ENCODE peak calls at places on chromosomes 13 and 19, in eight cellular contexts. O is mesenchymal stem cell, I is OCI-LY7, M is SK-N-SH, A is A549, X is neural progenitor cell, Y is PC-3, U is GM23248. G is an unnamed sample. For H3K4me1, the result is how much of the 10 kb centered on the place peaks cover.

GRCh38 chr13:52949044-52949443 is 79.6 kb upstream of the OLFM4 start:
- DNase-seq in O (no peak), I (no peak), M (no peak), A (no peak), X (no peak), Y (no peak), U (no peak), G (no peak)

GRCh38 chr13:79096099-79096498 is 310.0 kb downstream of the RBM26 start:
- DNase-seq in O (no peak), I (no peak), M (no peak), A (no peak), X (no peak), Y (no peak), U (no peak), G (no peak)

GRCh38 chr13:43307921-43308433 is 284.6 kb downstream of the DNAJC15 start:
- DNase-seq in O (peak), I (peak), M (peak), A (peak), X (no peak), Y (peak), U (peak), G (peak)

GRCh38 chr13:100392709-100393630 is 195.6 kb downstream of the GGACT start:
- DNase-seq in O (peak), I (no peak), M (no peak), A (peak), X (no peak), Y (peak), U (peak), G (peak)

GRCh38 chr19:23758187-23759074 is at the start of gene ZNF681:
- DNase-seq in O (peak), I (peak), M (peak), A (peak), X (peak), Y (peak), U (peak), G (peak)

GRCh38 chr13:29383476-29383875 is 212.0 kb downstream of the SLC7A1 start:
- DNase-seq in O (no peak), I (no peak), M (no peak), A (no peak), X (no peak), Y (no peak), U (no peak), G (no peak)

GRCh38 chr19:28235606-28236125 is 977.3 kb downstream of the UQCRFS1 start:
- DNase-seq in O (no peak), I (no peak), M (no peak), A (no peak), X (no peak), Y (no peak), U (no peak), G (peak)

GRCh38 chr13:109610517-109610916 is 175.9 kb downstream of the IRS2 start:
- DNase-seq in O (no peak), I (peak), M (peak), A (peak), X (peak), Y (peak), U (peak), G (peak)

GRCh38 chr13:99315186-99315585 is 8.0 kb upstream of the GPR183 start:
- DNase-seq in O (no peak), I (no peak), M (no peak), A (no peak), X (no peak), Y (no peak), U (peak), G (no peak)

GRCh38 chr13:105465251-105465650 is 1070.2 kb downstream of the EFNB2 start:
- DNase-seq in O (no peak), I (no peak), M (no peak), A (no peak), X (no peak), Y (no peak), U (no peak), G (no peak)

GRCh38 chr13:45879666-45880065 is 28.1 kb upstream of the SIAH3 start:
- DNase-seq in O (peak), I (peak), M (no peak), A (peak), X (peak), Y (peak), U (no peak), G (peak)

GRCh38 chr13:47298506-47298905 is 401.7 kb upstream of the HTR2A start:
- DNase-seq in O (peak), I (no peak), M (no peak), A (no peak), X (no peak), Y (peak), U (no peak), G (peak)

GRCh38 chr13:110490009-110490770 is 71.3 kb downstream of the RAB20 start:
- DNase-seq in O (no peak), I (no peak), M (no peak), A (no peak), X (no peak), Y (no peak), U (no peak), G (no peak)

GRCh38 chr13:77563110-77563509 is 27.6 kb downstream of the SCEL start:
- DNase-seq in O (peak), I (no peak), M (no peak), A (no peak), X (no peak), Y (peak), U (peak), G (peak)

GRCh38 chr19:35045667-35046300 is 4.3 kb downstream of the HPN start:
- DNase-seq in O (peak), I (peak), M (peak), A (peak), X (peak), Y (peak), U (peak), G (no peak)

GRCh38 chr13:103510007-103510406 is 443.8 kb upstream of the SLC10A2 start:
- DNase-seq in O (no peak), I (no peak), M (no peak), A (no peak), X (peak), Y (no peak), U (no peak), G (no peak)

GRCh38 chr19:29858000-29858596 is 46.3 kb downstream of the CCNE1 start:
- DNase-seq in O (no peak), I (peak), M (peak), A (peak), X (peak), Y (peak), U (peak), G (no peak)

GRCh38 chr19:48102870-48103751 is 7.5 kb downstream of the PLA2G4C start:
- DNase-seq in O (no peak), I (peak), M (peak), A (peak), X (peak), Y (peak), U (peak), G (peak)

GRCh38 chr13:110197041-110197440 is 109.9 kb downstream of the COL4A1 start:
- DNase-seq in O (peak), I (no peak), M (no peak), A (no peak), X (no peak), Y (no peak), U (no peak), G (peak)

GRCh38 chr19:47613165-47614146 is 4.5 kb downstream of the BICRA start:
- DNase-seq in O (peak), I (no peak), M (peak), A (no peak), X (peak), Y (no peak), U (peak), G (peak)

GRCh38 chr13:85896516-85897450 is 97.6 kb upstream of the SLITRK6 start:
- DNase-seq in O (peak), I (peak), M (peak), A (peak), X (peak), Y (peak), U (peak), G (no peak)

GRCh38 chr19:16338470-16339360 is 14.1 kb downstream of the KLF2 start:
- DNase-seq in O (peak), I (peak), M (no peak), A (peak), X (no peak), Y (peak), U (peak), G (peak)

GRCh38 chr13:67258482-67258881 is 28.3 kb upstream of the PCDH9 start:
- DNase-seq in O (peak), I (no peak), M (no peak), A (no peak), X (peak), Y (no peak), U (no peak), G (no peak)

GRCh38 chr19:19602136-19602712 is 16.3 kb downstream of the PBX4 start:
- DNase-seq in O (no peak), I (no peak), M (no peak), A (no peak), X (no peak), Y (no peak), U (no peak), G (no peak)

GRCh38 chr19:13155472-13156284 is 5.5 kb downstream of the IER2 start:
- DNase-seq in O (peak), I (peak), M (peak), A (peak), X (peak), Y (peak), U (peak), G (peak)

GRCh38 chr13:40624338-40624737 is 42.1 kb downstream of the FOXO1 start:
- DNase-seq in O (no peak), I (no peak), M (peak), A (no peak), X (no peak), Y (no peak), U (peak), G (peak)

GRCh38 chr13:23681253-23681652 is 111.0 kb downstream of the TNFRSF19 start:
- DNase-seq in O (peak), I (no peak), M (no peak), A (no peak), X (no peak), Y (no peak), U (peak), G (peak)

GRCh38 chr19:47797996-47798903 is 6.1 kb downstream of the TPRX1 start:
- DNase-seq in O (no peak), I (no peak), M (no peak), A (no peak), X (no peak), Y (no peak), U (no peak), G (no peak)

GRCh38 chr13:88176231-88176630 is 505.1 kb downstream of the SLITRK5 start:
- DNase-seq in O (no peak), I (no peak), M (no peak), A (no peak), X (no peak), Y (no peak), U (no peak), G (no peak)

GRCh38 chr19:48997972-48998371 is 4.3 kb downstream of the RUVBL2 start:
- DNase-seq in O (peak), I (peak), M (peak), A (peak), X (peak), Y (peak), U (peak), G (peak)

GRCh38 chr19:29748996-29749395 is 33.9 kb upstream of the C19orf12 start:
- DNase-seq in O (no peak), I (no peak), M (no peak), A (no peak), X (no peak), Y (no peak), U (no peak), G (no peak)

GRCh38 chr13:34719060-34719875 is 222.8 kb upstream of the NBEA start:
- DNase-seq in O (no peak), I (no peak), M (no peak), A (no peak), X (peak), Y (no peak), U (no peak), G (peak)

GRCh38 chr13:108326318-108326717 is 56.8 kb downstream of the TNFSF13B start:
- DNase-seq in O (no peak), I (peak), M (no peak), A (no peak), X (no peak), Y (no peak), U (no peak), G (no peak)

GRCh38 chr13:99029576-99029975 is 51.7 kb upstream of the DOCK9 start:
- DNase-seq in O (no peak), I (no peak), M (no peak), A (no peak), X (no peak), Y (no peak), U (no peak), G (no peak)

GRCh38 chr19:28103916-28104315 is 1109.0 kb downstream of the UQCRFS1 start:
- DNase-seq in O (no peak), I (no peak), M (no peak), A (no peak), X (peak), Y (no peak), U (no peak), G (no peak)

GRCh38 chr13:88958821-88959220 is 1287.7 kb downstream of the SLITRK5 start:
- DNase-seq in O (no peak), I (no peak), M (no peak), A (no peak), X (no peak), Y (no peak), U (no peak), G (peak)

GRCh38 chr13:72437458-72437857 is 290.0 kb downstream of the MZT1 start:
- DNase-seq in O (peak), I (no peak), M (no peak), A (no peak), X (no peak), Y (peak), U (no peak), G (peak)

GRCh38 chr19:32642771-32643170 is 32.2 kb downstream of the ANKRD27 start:
- DNase-seq in O (no peak), I (no peak), M (no peak), A (no peak), X (no peak), Y (no peak), U (no peak), G (no peak)

GRCh38 chr19:7528192-7528519 is 5.7 kb downstream of the MCOLN1 start:
- DNase-seq in O (no peak), I (no peak), M (no peak), A (no peak), X (no peak), Y (no peak), U (no peak), G (no peak)

GRCh38 chr13:75787249-75787940 is 151.3 kb downstream of the LMO7 start:
- DNase-seq in O (peak), I (no peak), M (no peak), A (peak), X (no peak), Y (no peak), U (peak), G (peak)
- H3K4me2 ChIP-seq in O (no peak), I (no peak), M (peak), A (peak), X (no peak), Y (no peak), U (peak), G (peak)

GRCh38 chr19:46520616-46521015 is 24.9 kb upstream of the PNMA8B start:
- DNase-seq in O (no peak), I (no peak), M (no peak), A (no peak), X (peak), Y (no peak), U (no peak), G (no peak)
- H3K4me1 ChIP-seq in O (under half), I (under half), M (under half), A (under half), X (under half), Y (under half), U (under half), G (under half)

DNA sequence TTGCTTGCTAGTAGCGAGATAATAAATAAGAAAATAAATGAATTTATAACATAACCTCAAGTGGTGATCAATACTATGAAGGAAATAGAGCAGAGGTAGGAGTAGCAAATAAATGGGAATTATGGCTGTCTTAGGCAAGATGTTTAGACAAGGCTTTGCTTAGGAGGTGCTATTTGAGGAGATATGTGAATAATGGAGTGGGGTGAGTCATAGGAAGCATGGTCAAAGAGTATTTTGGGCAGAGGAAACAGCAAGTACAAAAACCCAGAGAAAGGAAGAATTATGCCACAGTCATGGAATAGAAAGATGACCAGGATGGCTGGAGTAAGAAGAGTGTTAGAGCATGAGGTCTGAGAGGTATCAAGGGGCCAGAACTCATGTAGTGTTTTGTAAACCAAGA is 33.5 kb upstream of the LPAR6 start:
- DNase-seq in O (peak), I (no peak), M (no peak), A (no peak), X (no peak), Y (peak), U (peak), G (peak)
- H3K27ac ChIP-seq in O (no peak), I (no peak), M (no peak), A (no peak), X (no peak), Y (peak), U (peak), G (no peak)

DNA sequence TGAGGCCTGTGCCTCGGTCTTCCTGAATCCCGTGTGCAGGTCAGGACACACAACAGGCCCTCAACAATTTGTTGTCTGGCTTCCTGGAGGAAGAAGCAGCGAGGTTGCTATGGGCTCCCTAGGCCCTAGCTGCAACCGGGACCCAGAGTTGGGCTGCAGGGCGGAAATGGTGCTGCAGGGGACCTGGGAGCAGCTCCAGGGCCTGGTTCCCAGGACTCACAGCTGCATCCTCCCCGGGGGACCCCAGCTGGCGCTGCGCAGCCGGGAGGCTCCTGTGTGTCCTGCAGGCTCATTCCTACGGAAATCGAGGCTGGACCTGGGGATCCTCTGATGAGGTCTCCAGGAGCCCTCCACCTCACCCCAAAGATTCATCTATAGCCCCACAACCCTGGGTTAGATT is 986 bp upstream of the TNFAIP8L1 start:
- DNase-seq in O (no peak), I (no peak), M (no peak), A (no peak), X (no peak), Y (no peak), U (no peak), G (no peak)
- H3K4me2 ChIP-seq in O (no peak), I (peak), M (peak), A (peak), X (no peak), Y (peak), U (no peak), G (no peak)

DNA sequence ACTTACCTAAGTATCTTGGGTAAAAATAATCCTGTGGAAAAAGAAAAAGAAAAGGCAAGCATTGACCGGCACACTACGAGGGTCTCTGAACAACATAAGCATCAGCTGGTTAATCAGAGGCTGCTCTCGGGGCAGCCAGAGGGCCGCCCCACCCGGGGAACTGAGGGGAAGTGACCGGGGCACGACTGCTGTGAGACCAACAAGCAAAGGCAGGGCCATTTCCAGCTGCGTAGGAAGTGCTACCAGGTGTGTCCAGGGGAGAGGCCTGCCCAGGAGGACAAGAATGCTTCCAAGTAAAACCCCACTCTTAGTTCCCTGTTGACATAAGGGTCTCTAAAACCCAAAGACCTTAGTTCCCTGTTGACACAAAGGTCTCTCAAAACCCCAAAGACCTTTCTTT is 15.9 kb downstream of the GAS6 start:
- DNase-seq in O (no peak), I (no peak), M (no peak), A (no peak), X (no peak), Y (no peak), U (no peak), G (no peak)
- H3K4me1 ChIP-seq in O (under half), I (under half), M (under half), A (under half), X (under half), Y (under half), U (under half), G (under half)

GRCh38 chr19:38870612-38871011 is 7.5 kb downstream of the RINL start:
- DNase-seq in O (no peak), I (no peak), M (no peak), A (no peak), X (no peak), Y (no peak), U (no peak), G (no peak)

GRCh38 chr19:38869836-38870607 is 8.1 kb downstream of the RINL start:
- DNase-seq in O (peak), I (peak), M (peak), A (peak), X (peak), Y (no peak), U (peak), G (peak)

GRCh38 chr19:38867176-38867780 is 10.8 kb downstream of the RINL start:
- DNase-seq in O (no peak), I (no peak), M (peak), A (no peak), X (no peak), Y (no peak), U (no peak), G (no peak)

GRCh38 chr19:38868551-38868950 is 9.5 kb downstream of the RINL start:
- DNase-seq in O (no peak), I (no peak), M (no peak), A (no peak), X (no peak), Y (no peak), U (no peak), G (no peak)

DNA sequence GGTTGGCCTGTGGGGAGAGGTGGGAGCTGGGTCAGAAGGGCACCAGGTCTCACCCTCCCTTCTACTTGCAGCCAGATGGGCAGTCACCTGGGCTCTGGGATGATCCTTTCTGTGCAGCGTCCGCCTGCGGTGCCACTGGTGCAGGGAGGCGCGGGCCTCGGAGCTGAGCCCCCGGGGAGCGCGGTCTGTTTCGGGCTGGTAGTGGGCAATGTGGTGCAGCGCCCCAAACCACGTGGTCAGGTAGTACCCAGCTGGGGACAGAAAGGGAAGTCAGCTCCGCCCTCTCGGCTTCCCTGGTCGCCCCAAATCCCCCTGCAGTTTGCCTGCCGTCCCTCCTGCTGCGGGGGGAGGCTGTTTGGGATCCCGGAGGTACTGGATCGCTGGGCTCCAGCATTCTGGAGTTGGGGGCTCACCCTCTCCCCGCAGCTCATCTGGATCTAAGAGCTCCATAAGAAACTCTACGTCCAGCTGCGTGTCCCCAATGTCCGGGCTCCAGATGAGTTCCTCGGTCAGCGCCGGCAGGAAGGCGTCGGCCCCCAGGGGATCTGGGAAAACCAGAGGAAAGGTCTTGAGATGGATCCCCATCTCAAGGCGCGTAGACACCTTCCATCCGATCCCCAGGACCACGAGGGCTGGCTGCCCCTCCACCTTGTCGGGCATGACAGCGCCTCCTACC is 8.8 kb downstream of the RINL start:
- DNase-seq in O (no peak), I (peak), M (peak), A (no peak), X (no peak), Y (no peak), U (no peak), G (no peak)
- H3K27ac ChIP-seq in O (no peak), I (peak), M (no peak), A (peak), X (no peak), Y (no peak), U (no peak), G (no peak)

GRCh38 chr13:80830431-80830830 is 489.5 kb upstream of the SPRY2 start:
- DNase-seq in O (no peak), I (no peak), M (no peak), A (no peak), X (no peak), Y (no peak), U (no peak), G (no peak)

GRCh38 chr13:80825276-80825675 is 484.4 kb upstream of the SPRY2 start:
- DNase-seq in O (no peak), I (no peak), M (no peak), A (no peak), X (no peak), Y (no peak), U (no peak), G (no peak)

GRCh38 chr13:80824231-80824630 is 483.3 kb upstream of the SPRY2 start:
- DNase-seq in O (peak), I (no peak), M (no peak), A (no peak), X (no peak), Y (peak), U (no peak), G (peak)

GRCh38 chr13:80823472-80823871 is 482.5 kb upstream of the SPRY2 start:
- DNase-seq in O (no peak), I (no peak), M (no peak), A (no peak), X (no peak), Y (no peak), U (no peak), G (no peak)

GRCh38 chr13:80828759-80829158 is 487.8 kb upstream of the SPRY2 start:
- DNase-seq in O (no peak), I (no peak), M (no peak), A (no peak), X (no peak), Y (no peak), U (no peak), G (peak)
- H3K4me2 ChIP-seq in O (no peak), I (no peak), M (no peak), A (no peak), X (no peak), Y (no peak), U (no peak), G (no peak)